ENCODE peak calls at places on chromosomes 6 and 20, in eight cellular contexts. X, S, G, I, C, U, W and T are unnamed samples.

GRCh38 chr20:38805502-38805957 is at the start of gene PPP1R16B:
- DNase-seq in W (peak; percentile 50), X (peak; percentile 84), U (peak; percentile 62), S (peak; percentile 30), G (no peak), C (peak; percentile 58), I (peak; percentile 32), T (peak; percentile 92)

GRCh38 chr6:30821862-30822784 is 62.2 kb upstream of the DDR1 start:
- DNase-seq in C (no peak), S (no peak), U (no peak), X (no peak), I (no peak), G (no peak), W (no peak), T (no peak)

GRCh38 chr6:56938634-56939294 is 16.1 kb upstream of the BEND6 start:
- DNase-seq in C (no peak), I (no peak), U (peak; percentile 13), S (peak; percentile 28), X (no peak), G (peak; percentile 99), W (no peak), T (peak; percentile 6)

GRCh38 chr6:165847407-165848098 is 184.5 kb upstream of the PDE10A start:
- DNase-seq in X (no peak), G (peak; percentile 89), W (peak; percentile 60), I (peak; percentile 34), C (no peak), U (peak; percentile 42), S (no peak), T (no peak)

GRCh38 chr6:124854338-124854922 is 107.8 kb upstream of the RNF217 start:
- DNase-seq in C (no peak), U (no peak), W (no peak), S (no peak), I (no peak), X (no peak), G (no peak), T (no peak)

GRCh38 chr6:21987501-21987957 is 309.3 kb downstream of the PRL start:
- DNase-seq in W (peak; percentile 44), X (peak; percentile 17), I (peak; percentile 85), S (peak; percentile 80), C (peak; percentile 53), G (peak; percentile 97), U (peak; percentile 87), T (peak; percentile 87)

GRCh38 chr6:49939993-49940498 is 23.9 kb downstream of the DEFB114 start:
- DNase-seq in W (no peak), G (no peak), I (no peak), X (no peak), S (no peak), C (no peak), U (peak; percentile 5), T (no peak)

GRCh38 chr6:33632603-33633039 is 11.5 kb downstream of the ITPR3 start:
- DNase-seq in U (peak; percentile 41), X (peak; percentile 60), G (no peak), I (peak; percentile 65), C (no peak), W (peak; percentile 45), S (no peak), T (peak; percentile 38)

GRCh38 chr20:46582648-46583047 is 32.2 kb upstream of the OCSTAMP start:
- DNase-seq in S (no peak), G (no peak), W (no peak), C (no peak), X (no peak), I (no peak), U (no peak), T (no peak)

GRCh38 chr6:166494757-166495486 is 91.6 kb downstream of the RAMACL start:
- DNase-seq in I (peak; percentile 62), X (no peak), W (no peak), C (peak; percentile 9), U (no peak), S (no peak), G (no peak), T (peak; percentile 44)

GRCh38 chr6:111484655-111484974 is 1.6 kb upstream of the REV3L start:
- DNase-seq in I (no peak), X (no peak), S (no peak), W (no peak), U (no peak), C (no peak), G (peak; percentile 11), T (no peak)

GRCh38 chr20:11229772-11230171 is 556.0 kb upstream of the JAG1 start:
- DNase-seq in S (peak; percentile 39), G (peak; percentile 99), X (no peak), I (peak; percentile 45), W (peak; percentile 31), U (peak; percentile 54), C (peak; percentile 33), T (peak; percentile 41)

GRCh38 chr6:41824571-41825569 is 37.4 kb downstream of the TOMM6 start:
- DNase-seq in U (no peak), S (no peak), G (peak; percentile 76), X (no peak), I (no peak), C (no peak), W (no peak), T (no peak)

GRCh38 chr6:43993881-43994523 is 133.2 kb downstream of the MRPL14 start:
- DNase-seq in I (no peak), W (no peak), C (no peak), U (no peak), S (peak; percentile 64), G (no peak), X (no peak), T (no peak)

GRCh38 chr6:169190144-169190584 is 63.5 kb downstream of the THBS2 start:
- DNase-seq in S (peak; percentile 89), G (peak; percentile 89), X (no peak), I (peak; percentile 63), W (no peak), C (peak; percentile 73), U (peak; percentile 61), T (peak; percentile 55)

GRCh38 chr6:73180718-73181619 is 44.3 kb downstream of the KHDC1L start:
- DNase-seq in X (no peak), C (no peak), U (no peak), W (no peak), S (no peak), G (peak; percentile 84), I (no peak), T (peak; percentile 9)

GRCh38 chr20:8424010-8424409 is 291.9 kb downstream of the PLCB1 start:
- DNase-seq in X (no peak), C (no peak), S (no peak), G (peak; percentile 86), I (peak; percentile 18), W (no peak), U (no peak), T (peak; percentile 72)

GRCh38 chr6:39223535-39223934 is 5.7 kb downstream of the KCNK5 start:
- DNase-seq in C (no peak), U (no peak), W (no peak), X (no peak), G (no peak), S (no peak), I (no peak), T (no peak)
- H3K4me1 ChIP-seq in C (peaks cover 4% of the 10 kb centered on the region), U (no peaks in the 10 kb centered on the region), W (peaks cover 59% of the 10 kb centered on the region), X (peaks cover 30% of the 10 kb centered on the region), G (no peaks in the 10 kb centered on the region), S (peaks cover under 1% of the 10 kb centered on the region), I (peaks cover 4% of the 10 kb centered on the region), T (peaks cover 3% of the 10 kb centered on the region)

DNA sequence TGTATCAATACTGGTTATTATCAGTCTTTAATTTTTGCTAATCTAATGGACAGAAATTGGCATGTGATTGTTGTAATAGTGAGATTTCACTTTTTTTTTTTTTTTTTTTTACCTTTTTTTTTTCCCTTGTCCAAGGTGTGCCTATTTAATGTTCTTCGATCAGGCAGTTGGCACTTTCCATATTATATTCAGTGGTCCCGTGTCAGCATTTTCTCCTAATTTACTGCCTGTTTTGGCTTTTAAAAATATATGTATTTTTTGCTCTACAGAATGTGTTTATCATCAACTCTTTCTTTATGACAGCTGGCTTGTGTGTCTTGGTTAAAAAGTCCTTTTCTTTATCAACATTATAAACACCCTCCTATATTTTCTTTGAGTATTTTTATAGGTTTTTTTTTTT is 39.4 kb downstream of the CDYL start:
- DNase-seq in W (no peak), U (no peak), X (no peak), C (no peak), S (no peak), I (no peak), G (no peak), T (no peak)
- H3K4me1 ChIP-seq in W (peaks cover 18% of the 10 kb centered on the region), U (peaks cover 19% of the 10 kb centered on the region), X (peaks cover 51% of the 10 kb centered on the region), C (peaks cover 31% of the 10 kb centered on the region), S (peaks cover 5% of the 10 kb centered on the region), I (no peaks in the 10 kb centered on the region), G (peaks cover 7% of the 10 kb centered on the region), T (no peaks in the 10 kb centered on the region)

DNA sequence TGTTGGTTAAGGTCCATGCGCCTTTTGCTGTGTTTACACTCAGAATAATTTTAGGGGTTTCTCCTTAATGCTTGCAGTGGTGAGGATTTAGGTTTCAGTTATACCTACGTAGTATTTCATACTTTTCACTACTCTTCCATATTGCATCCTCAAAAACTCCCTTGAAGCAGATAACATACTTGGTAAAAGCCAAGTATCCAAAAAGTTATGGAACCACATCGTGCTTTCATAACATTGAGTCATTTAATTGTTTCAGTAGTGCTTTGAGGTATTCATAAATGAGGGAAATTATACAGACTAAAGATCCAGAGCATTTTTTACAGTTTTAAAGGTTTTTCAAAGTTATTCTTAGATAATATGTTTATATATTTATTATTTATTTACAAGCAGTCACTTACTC is 4.0 kb upstream of the ATXN1 start:
- DNase-seq in C (no peak), W (no peak), X (no peak), S (no peak), U (no peak), G (no peak), I (no peak), T (no peak)
- H3K4me1 ChIP-seq in C (peaks cover 73% of the 10 kb centered on the region), W (peaks cover 29% of the 10 kb centered on the region), X (peaks cover 36% of the 10 kb centered on the region), S (peaks cover 3% of the 10 kb centered on the region), U (peaks cover 29% of the 10 kb centered on the region), G (peaks cover 20% of the 10 kb centered on the region), I (peaks cover 6% of the 10 kb centered on the region), T (peaks cover 3% of the 10 kb centered on the region)

DNA sequence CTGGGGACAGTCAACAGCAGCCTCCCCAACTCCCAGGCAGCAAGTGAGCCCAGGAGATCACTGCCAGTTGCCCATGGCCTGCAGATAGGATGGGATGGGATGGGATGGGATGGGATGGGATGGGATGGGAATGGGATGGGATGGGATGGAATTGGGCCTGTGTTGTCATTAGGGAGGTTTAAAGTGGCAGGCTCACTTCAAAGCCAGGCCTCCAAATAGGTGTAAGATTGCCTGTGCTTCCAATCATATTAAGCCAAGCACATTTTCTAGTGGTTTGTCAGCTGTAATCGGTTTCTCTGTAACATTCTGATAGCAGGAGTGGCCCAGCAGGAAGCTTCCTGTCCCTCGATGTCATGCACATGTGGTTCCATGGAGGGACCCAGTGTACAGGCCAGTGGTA is 82.7 kb upstream of the NXT1 start:
- DNase-seq in U (no peak), X (no peak), G (no peak), W (no peak), S (no peak), C (no peak), I (no peak), T (no peak)
- H3K4me1 ChIP-seq in U (peaks cover 15% of the 10 kb centered on the region), X (no peaks in the 10 kb centered on the region), G (peaks cover 6% of the 10 kb centered on the region), W (no peaks in the 10 kb centered on the region), S (no peaks in the 10 kb centered on the region), C (peaks cover 18% of the 10 kb centered on the region), I (no peaks in the 10 kb centered on the region), T (peaks cover 32% of the 10 kb centered on the region)

GRCh38 chr20:22584630-22584921 is 204 bp upstream of the FOXA2 start:
- DNase-seq in I (no peak), W (peak; percentile 92), C (no peak), U (no peak), G (no peak), X (no peak), S (no peak), T (no peak)
- H3K4me1 ChIP-seq in I (peaks cover 7% of the 10 kb centered on the region), W (peaks cover 35% of the 10 kb centered on the region), C (peaks cover 28% of the 10 kb centered on the region), U (no peaks in the 10 kb centered on the region), G (no peaks in the 10 kb centered on the region), X (no peaks in the 10 kb centered on the region), S (peaks cover 6% of the 10 kb centered on the region), T (no peaks in the 10 kb centered on the region)